ENCODE peak calls at places on chromosomes 12 and 14, in seven cellular contexts. C, M, Y, T, I, S and R are unnamed samples.
A peak's percentile ranks its signal among the peaks of the same experiment; 100 is the strongest.

GRCh38 chr12:15634010-15634676 is 155.0 kb downstream of the EPS8 start:
- DNase-seq in C (no peak), S (no peak), T (no peak), Y (no peak), I (no peak), M (no peak), R (no peak)

GRCh38 chr12:128818065-128819022 is 5.4 kb downstream of the SLC15A4 start:
- DNase-seq in S (no peak), M (no peak), I (peak; percentile 26), T (no peak), C (no peak), Y (no peak), R (no peak)

GRCh38 chr12:121582583-121583333 is 1.9 kb upstream of the KDM2B start:
- DNase-seq in C (no peak), Y (no peak), M (no peak), I (no peak), T (no peak), S (no peak), R (no peak)

GRCh38 chr14:91354979-91355685 is 62.5 kb downstream of the CCDC88C start:
- DNase-seq in S (no peak), I (no peak), C (peak; percentile 23), M (no peak), Y (peak; percentile 53), T (no peak), R (no peak)

GRCh38 chr14:75675265-75675960 is 14.4 kb downstream of the TTLL5 start:
- DNase-seq in I (no peak), S (no peak), T (no peak), Y (no peak), C (no peak), M (no peak), R (no peak)

GRCh38 chr12:67434653-67435375 is 165.7 kb downstream of the CAND1 start:
- DNase-seq in M (peak; percentile 22), I (peak; percentile 66), T (no peak), S (no peak), C (no peak), Y (no peak), R (peak; percentile 69)

GRCh38 chr14:92916201-92916600 is 6.7 kb upstream of the CHGA start:
- DNase-seq in T (no peak), Y (no peak), I (no peak), C (no peak), M (no peak), S (no peak), R (no peak)

GRCh38 chr14:100393906-100394732 is 71.0 kb downstream of the SLC25A47 start:
- DNase-seq in C (no peak), S (no peak), Y (no peak), I (no peak), T (no peak), M (no peak), R (no peak)

GRCh38 chr12:3592856-3593625 is 102.0 kb downstream of the PRMT8 start:
- DNase-seq in Y (no peak), T (no peak), I (no peak), C (no peak), M (no peak), S (no peak), R (no peak)

GRCh38 chr12:110649341-110649847 is 35.5 kb downstream of the TCTN1 start:
- DNase-seq in I (no peak), T (no peak), C (no peak), S (no peak), M (no peak), Y (no peak), R (no peak)

GRCh38 chr12:48923117-48923516 is 2.2 kb downstream of the FKBP11 start:
- DNase-seq in C (no peak), I (no peak), S (no peak), T (no peak), M (no peak), Y (no peak), R (no peak)

GRCh38 chr12:111413442-111414086 is 7.8 kb downstream of the SH2B3 start:
- DNase-seq in T (no peak), S (no peak), Y (peak; percentile 56), I (no peak), M (no peak), C (peak; percentile 51), R (no peak)

DNA sequence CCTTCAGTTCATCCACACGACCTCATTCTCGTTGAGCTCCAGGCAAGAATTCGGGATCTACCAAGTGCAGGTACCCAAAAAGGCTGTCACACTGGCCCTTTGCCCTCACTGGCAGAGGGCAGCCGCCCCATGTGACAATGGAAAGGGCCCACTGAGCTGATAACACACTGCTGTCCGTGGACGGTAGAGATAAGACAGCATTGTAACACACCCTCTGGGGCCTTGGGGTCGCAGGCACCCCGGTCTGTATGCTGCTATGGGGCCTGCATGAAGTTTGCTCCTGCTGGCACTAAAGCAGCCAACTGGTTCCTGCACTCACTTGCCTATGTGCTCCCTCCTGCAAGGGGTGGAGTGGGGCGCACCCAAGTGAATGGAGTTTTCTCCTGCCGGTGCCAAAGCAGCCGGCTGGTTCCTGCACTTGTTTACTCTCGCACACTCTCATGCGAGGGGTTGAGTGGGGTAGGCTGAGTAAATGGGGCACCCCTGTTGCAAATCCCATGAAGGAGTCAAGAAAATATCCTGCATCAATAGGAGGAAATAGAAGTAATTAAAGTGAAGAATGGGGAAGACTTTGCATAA is 477.9 kb downstream of the ATP23 start:
- DNase-seq in M (no peak), T (no peak), C (no peak), S (no peak), Y (no peak), I (no peak), R (no peak)
- H3K4me1 ChIP-seq in M (no peaks in the 10 kb centered on the region), T (peaks cover 3% of the 10 kb centered on the region), C (no peaks in the 10 kb centered on the region), S (no peaks in the 10 kb centered on the region), Y (no peaks in the 10 kb centered on the region), I (peaks cover 39% of the 10 kb centered on the region), R (no peaks in the 10 kb centered on the region)

GRCh38 chr14:96096639-96097610 is 57.8 kb downstream of the C14orf132 start:
- DNase-seq in T (no peak), C (no peak), S (no peak), Y (no peak), I (no peak), M (no peak), R (no peak)

GRCh38 chr14:96095058-96095457 is 55.9 kb downstream of the C14orf132 start:
- DNase-seq in C (no peak), M (no peak), Y (no peak), T (no peak), I (no peak), S (no peak), R (no peak)

GRCh38 chr14:96094656-96095055 is 55.5 kb downstream of the C14orf132 start:
- DNase-seq in S (no peak), I (no peak), C (no peak), Y (no peak), T (peak; percentile 14), M (no peak), R (no peak)

GRCh38 chr14:96094211-96094610 is 55.0 kb downstream of the C14orf132 start:
- DNase-seq in M (no peak), C (no peak), Y (no peak), T (no peak), S (no peak), I (no peak), R (no peak)

GRCh38 chr14:96095581-96096476 is 56.7 kb downstream of the C14orf132 start:
- DNase-seq in S (no peak), C (no peak), M (peak; percentile 34), I (peak; percentile 82), Y (no peak), T (peak; percentile 82), R (no peak)
- TF ChIP-seq CTCF in S (no peak), C (no peak), M (no peak), I (no peak), Y (no peak), T (no peak), R (no peak)

DNA sequence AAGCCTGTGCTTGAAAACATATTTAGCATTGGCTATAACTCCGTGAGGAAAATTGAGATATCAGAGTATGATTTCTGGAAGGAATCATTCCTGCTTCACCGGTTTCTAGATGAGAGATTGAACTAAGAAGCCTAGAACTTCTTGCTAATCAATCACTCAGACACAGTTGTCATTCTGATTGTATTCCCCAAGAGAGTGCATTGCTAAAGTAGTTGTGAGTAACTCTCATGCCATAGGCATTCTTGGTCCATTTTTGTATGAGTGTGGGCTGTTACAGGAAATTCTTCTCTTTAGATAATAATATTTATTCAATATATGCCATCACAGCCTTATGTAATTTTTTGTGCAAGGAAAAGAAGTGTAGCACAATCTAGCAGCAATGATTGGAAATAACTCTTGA is 893.3 kb upstream of the MDGA2 start:
- DNase-seq in I (no peak), S (no peak), C (no peak), Y (no peak), T (no peak), M (no peak), R (no peak)
- H3K27ac ChIP-seq in I (no peak overlapping the region), S (no peak overlapping the region), C (no peak overlapping the region), Y (no peak overlapping the region), T (no peak overlapping the region), M (no peak overlapping the region), R (no peak overlapping the region)

GRCh38 chr12:27595231-27595642 is 71.2 kb downstream of the PPFIBP1 start:
- DNase-seq in C (no peak), M (peak; percentile 45), Y (peak; percentile 10), T (no peak), S (peak; percentile 63), I (peak; percentile 45), R (peak; percentile 76)

GRCh38 chr12:27589419-27589818 is 65.4 kb downstream of the PPFIBP1 start:
- DNase-seq in Y (no peak), S (no peak), C (no peak), T (no peak), I (no peak), M (no peak), R (no peak)

GRCh38 chr12:27588786-27589185 is 64.8 kb downstream of the PPFIBP1 start:
- DNase-seq in T (no peak), I (no peak), C (no peak), Y (no peak), M (no peak), S (no peak), R (no peak)

GRCh38 chr12:27592548-27592947 is 68.5 kb downstream of the PPFIBP1 start:
- DNase-seq in I (peak; percentile 72), C (no peak), Y (no peak), T (no peak), M (peak; percentile 66), S (no peak), R (peak; percentile 61)

DNA sequence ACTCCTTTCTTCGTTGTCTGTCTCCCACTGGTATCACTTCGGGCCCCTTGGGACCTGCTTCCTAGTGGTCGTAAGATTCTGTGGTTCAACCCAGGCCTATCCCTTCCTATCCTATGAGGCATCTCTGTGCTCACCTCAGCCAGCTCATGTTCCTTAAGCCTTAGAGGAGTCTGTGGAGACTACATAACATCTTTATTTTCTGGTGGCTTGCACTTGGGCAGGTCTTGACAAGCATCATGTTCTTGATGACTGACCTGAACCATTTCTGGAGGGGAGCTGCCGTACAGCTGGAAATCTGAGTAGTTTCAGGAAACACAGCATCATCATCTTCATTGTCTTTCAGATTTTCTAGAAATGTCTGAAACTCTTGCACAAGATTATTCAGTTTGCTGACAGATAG is 69.3 kb downstream of the PPFIBP1 start:
- DNase-seq in M (no peak), C (no peak), I (no peak), Y (no peak), S (no peak), T (no peak), R (no peak)
- H3K4me1 ChIP-seq in M (peaks cover 5% of the 10 kb centered on the region), C (peaks cover 10% of the 10 kb centered on the region), I (peaks cover 12% of the 10 kb centered on the region), Y (peaks cover 8% of the 10 kb centered on the region), S (peaks cover 7% of the 10 kb centered on the region), T (no peaks in the 10 kb centered on the region), R (peaks cover 33% of the 10 kb centered on the region)

GRCh38 chr12:56151672-56152131 is 685 bp upstream of the MYL6B start:
- DNase-seq in S (peak; percentile 77), Y (peak; percentile 81), I (peak; percentile 80), T (peak; percentile 68), M (no peak), C (peak; percentile 77), R (peak; percentile 73)
- TF ChIP-seq CTCF in S (peak; percentile 35), Y (peak; percentile 57), I (no peak), T (peak; percentile 55), M (peak; percentile 36), C (peak; percentile 45), R (peak; percentile 39)

GRCh38 chr12:1212529-1212928 is 221.5 kb downstream of the ERC1 start:
- DNase-seq in T (no peak), C (no peak), M (no peak), I (no peak), S (no peak), Y (peak; percentile 64), R (no peak)
- H3K27ac ChIP-seq in T (no peak overlapping the region), C (no peak overlapping the region), M (no peak overlapping the region), I (no peak overlapping the region), S (no peak overlapping the region), Y (peak overlapping the region; percentile 50), R (no peak overlapping the region)